ENCODE peak calls at places on chromosomes 2 and 18, in eight cellular contexts. One of them, this sample, is unnamed. For H3K4me1, the result is how much of the 10 kb centered on the place peaks cover.

GRCh38 chr2:39796130-39796529 is 17.1 kb upstream of the THUMPD2 start:
- DNase-seq in neural progenitor cell: no peak
- DNase-seq in HCT116: no peak
- DNase-seq in hepatocyte: no peak
- DNase-seq in PC-3: no peak
- DNase-seq in MM.1S: no peak
- DNase-seq in GM23338: no peak
- DNase-seq in GM23248: no peak
- DNase-seq in this sample: no peak

GRCh38 chr2:219220652-219221402 is 2.1 kb upstream of the ABCB6 start:
- DNase-seq in hepatocyte: no peak
- DNase-seq in GM23248: no peak
- DNase-seq in PC-3: no peak
- DNase-seq in GM23338: no peak
- DNase-seq in neural progenitor cell: no peak
- DNase-seq in MM.1S: no peak
- DNase-seq in HCT116: no peak
- DNase-seq in this sample: no peak

GRCh38 chr2:98909381-98910211 is 26.4 kb downstream of the CRACDL start:
- DNase-seq in MM.1S: no peak
- DNase-seq in GM23338: peak
- DNase-seq in HCT116: no peak
- DNase-seq in GM23248: peak
- DNase-seq in neural progenitor cell: peak
- DNase-seq in PC-3: peak
- DNase-seq in hepatocyte: peak
- DNase-seq in this sample: peak

GRCh38 chr18:67194886-67195285 is 321.6 kb downstream of the DSEL start:
- DNase-seq in neural progenitor cell: peak
- DNase-seq in PC-3: no peak
- DNase-seq in GM23248: no peak
- DNase-seq in MM.1S: no peak
- DNase-seq in GM23338: peak
- DNase-seq in hepatocyte: no peak
- DNase-seq in HCT116: no peak
- DNase-seq in this sample: no peak

GRCh38 chr2:981759-982158 is 31.1 kb downstream of the SNTG2 start:
- DNase-seq in neural progenitor cell: no peak
- DNase-seq in PC-3: no peak
- DNase-seq in GM23248: no peak
- DNase-seq in hepatocyte: no peak
- DNase-seq in GM23338: no peak
- DNase-seq in MM.1S: no peak
- DNase-seq in HCT116: no peak
- DNase-seq in this sample: no peak

GRCh38 chr2:110977388-110977787 is 143.3 kb upstream of the BCL2L11 start:
- DNase-seq in hepatocyte: no peak
- DNase-seq in GM23338: no peak
- DNase-seq in MM.1S: no peak
- DNase-seq in PC-3: no peak
- DNase-seq in GM23248: no peak
- DNase-seq in HCT116: no peak
- DNase-seq in neural progenitor cell: no peak
- DNase-seq in this sample: no peak

GRCh38 chr2:101200714-101201113 is 49.5 kb upstream of the TBC1D8 start:
- DNase-seq in hepatocyte: no peak
- DNase-seq in HCT116: peak
- DNase-seq in PC-3: peak
- DNase-seq in GM23338: no peak
- DNase-seq in GM23248: peak
- DNase-seq in MM.1S: no peak
- DNase-seq in neural progenitor cell: no peak
- DNase-seq in this sample: no peak

GRCh38 chr2:222248818-222249217 is 50.0 kb downstream of the PAX3 start:
- DNase-seq in GM23338: no peak
- DNase-seq in PC-3: no peak
- DNase-seq in neural progenitor cell: no peak
- DNase-seq in hepatocyte: no peak
- DNase-seq in GM23248: no peak
- DNase-seq in HCT116: no peak
- DNase-seq in MM.1S: no peak
- DNase-seq in this sample: no peak

GRCh38 chr2:174833737-174834136 is 69.5 kb upstream of the CHRNA1 start:
- DNase-seq in HCT116: no peak
- DNase-seq in GM23248: peak
- DNase-seq in hepatocyte: no peak
- DNase-seq in MM.1S: no peak
- DNase-seq in PC-3: no peak
- DNase-seq in GM23338: no peak
- DNase-seq in neural progenitor cell: no peak
- DNase-seq in this sample: no peak

GRCh38 chr2:101003278-101003775 is 1.2 kb downstream of the RPL31 start:
- DNase-seq in MM.1S: no peak
- DNase-seq in GM23338: no peak
- DNase-seq in neural progenitor cell: peak
- DNase-seq in HCT116: no peak
- DNase-seq in GM23248: no peak
- DNase-seq in PC-3: no peak
- DNase-seq in hepatocyte: no peak
- DNase-seq in this sample: peak

GRCh38 chr2:238955648-238956531 is 108.0 kb downstream of the TWIST2 start:
- DNase-seq in hepatocyte: no peak
- DNase-seq in HCT116: no peak
- DNase-seq in GM23338: no peak
- DNase-seq in MM.1S: no peak
- DNase-seq in PC-3: peak
- DNase-seq in neural progenitor cell: no peak
- DNase-seq in GM23248: peak
- DNase-seq in this sample: no peak

GRCh38 chr18:23547806-23548205 is 38.5 kb downstream of the NPC1 start:
- DNase-seq in PC-3: peak
- DNase-seq in GM23248: peak
- DNase-seq in neural progenitor cell: no peak
- DNase-seq in GM23338: no peak
- DNase-seq in hepatocyte: peak
- DNase-seq in MM.1S: no peak
- DNase-seq in HCT116: peak
- DNase-seq in this sample: no peak

GRCh38 chr2:70922591-70923234 is 13.0 kb upstream of the ATP6V1B1 start:
- DNase-seq in GM23248: no peak
- DNase-seq in MM.1S: no peak
- DNase-seq in HCT116: no peak
- DNase-seq in neural progenitor cell: no peak
- DNase-seq in hepatocyte: peak
- DNase-seq in PC-3: no peak
- DNase-seq in GM23338: peak
- DNase-seq in this sample: no peak

GRCh38 chr2:71603851-71604708 is 150.7 kb downstream of the DYSF start:
- DNase-seq in HCT116: no peak
- DNase-seq in GM23338: no peak
- DNase-seq in GM23248: no peak
- DNase-seq in PC-3: no peak
- DNase-seq in MM.1S: no peak
- DNase-seq in neural progenitor cell: no peak
- DNase-seq in hepatocyte: no peak
- DNase-seq in this sample: no peak

GRCh38 chr2:42964444-42965081 is 172.2 kb upstream of the HAAO start:
- DNase-seq in HCT116: no peak
- DNase-seq in hepatocyte: peak
- DNase-seq in neural progenitor cell: no peak
- DNase-seq in MM.1S: no peak
- DNase-seq in PC-3: peak
- DNase-seq in GM23338: no peak
- DNase-seq in GM23248: peak
- DNase-seq in this sample: no peak

GRCh38 chr18:11324510-11324909 is 175.1 kb upstream of the PIEZO2 start:
- DNase-seq in hepatocyte: no peak
- DNase-seq in GM23248: peak
- DNase-seq in GM23338: no peak
- DNase-seq in neural progenitor cell: no peak
- DNase-seq in HCT116: no peak
- DNase-seq in MM.1S: no peak
- DNase-seq in PC-3: no peak
- DNase-seq in this sample: no peak

GRCh38 chr2:220503446-220503845 is 876.0 kb downstream of the SLC4A3 start:
- DNase-seq in MM.1S: no peak
- DNase-seq in hepatocyte: no peak
- DNase-seq in HCT116: no peak
- DNase-seq in neural progenitor cell: no peak
- DNase-seq in PC-3: no peak
- DNase-seq in GM23338: no peak
- DNase-seq in GM23248: no peak
- DNase-seq in this sample: no peak

GRCh38 chr2:231409773-231410172 is 14.3 kb downstream of the B3GNT7 start:
- DNase-seq in GM23248: no peak
- DNase-seq in HCT116: no peak
- DNase-seq in hepatocyte: no peak
- DNase-seq in MM.1S: no peak
- DNase-seq in PC-3: no peak
- DNase-seq in neural progenitor cell: no peak
- DNase-seq in GM23338: no peak
- DNase-seq in this sample: no peak
- TF ChIP-seq EZH2phosphoT487 in GM23248: no peak
- TF ChIP-seq EZH2phosphoT487 in HCT116: no peak
- TF ChIP-seq EZH2phosphoT487 in hepatocyte: no peak
- TF ChIP-seq EZH2phosphoT487 in MM.1S: no peak
- TF ChIP-seq EZH2phosphoT487 in PC-3: no peak
- TF ChIP-seq EZH2phosphoT487 in neural progenitor cell: no peak
- TF ChIP-seq EZH2phosphoT487 in GM23338: no peak
- TF ChIP-seq EZH2phosphoT487 in this sample: no peak

GRCh38 chr18:35110554-35111058 is 69.4 kb downstream of the MAPRE2 start:
- DNase-seq in HCT116: no peak
- DNase-seq in hepatocyte: no peak
- DNase-seq in GM23248: no peak
- DNase-seq in PC-3: no peak
- DNase-seq in neural progenitor cell: no peak
- DNase-seq in GM23338: no peak
- DNase-seq in MM.1S: no peak
- DNase-seq in this sample: no peak

GRCh38 chr18:35110037-35110436 is 68.8 kb downstream of the MAPRE2 start:
- DNase-seq in PC-3: no peak
- DNase-seq in GM23338: no peak
- DNase-seq in GM23248: no peak
- DNase-seq in HCT116: no peak
- DNase-seq in MM.1S: no peak
- DNase-seq in hepatocyte: no peak
- DNase-seq in neural progenitor cell: no peak
- DNase-seq in this sample: no peak

GRCh38 chr18:35112696-35113095 is 71.5 kb downstream of the MAPRE2 start:
- DNase-seq in hepatocyte: no peak
- DNase-seq in PC-3: no peak
- DNase-seq in neural progenitor cell: no peak
- DNase-seq in GM23248: no peak
- DNase-seq in GM23338: no peak
- DNase-seq in MM.1S: no peak
- DNase-seq in HCT116: no peak
- DNase-seq in this sample: no peak

GRCh38 chr18:35114305-35114704 is 73.1 kb downstream of the MAPRE2 start:
- DNase-seq in MM.1S: no peak
- DNase-seq in hepatocyte: no peak
- DNase-seq in HCT116: no peak
- DNase-seq in PC-3: no peak
- DNase-seq in neural progenitor cell: no peak
- DNase-seq in GM23248: no peak
- DNase-seq in GM23338: no peak
- DNase-seq in this sample: no peak

DNA sequence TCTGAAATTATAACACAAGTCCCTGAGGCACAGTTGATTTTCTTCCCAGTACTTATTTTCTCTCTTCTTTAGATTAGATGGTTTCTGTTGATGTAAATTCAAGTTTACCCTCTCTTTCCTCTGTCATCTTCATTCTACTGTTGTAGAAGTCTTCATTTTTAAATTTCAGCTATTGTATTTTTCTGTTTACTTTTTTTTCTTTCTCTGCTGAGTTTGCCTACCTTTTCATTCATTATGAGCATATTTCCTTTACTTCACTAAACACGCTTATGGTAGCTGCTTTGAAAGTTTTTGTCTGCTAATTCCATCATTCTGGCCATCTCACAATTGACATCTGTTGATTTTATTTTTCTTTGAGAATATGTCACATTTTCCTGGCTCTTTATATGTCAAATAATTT is 69.9 kb downstream of the MAPRE2 start:
- DNase-seq in MM.1S: no peak
- DNase-seq in GM23338: no peak
- DNase-seq in PC-3: no peak
- DNase-seq in HCT116: no peak
- DNase-seq in GM23248: no peak
- DNase-seq in hepatocyte: no peak
- DNase-seq in neural progenitor cell: no peak
- DNase-seq in this sample: no peak
- H3K4me1 ChIP-seq in MM.1S: under half
- H3K4me1 ChIP-seq in GM23338: under half
- H3K4me1 ChIP-seq in PC-3: under half
- H3K4me1 ChIP-seq in HCT116: under half
- H3K4me1 ChIP-seq in GM23248: under half
- H3K4me1 ChIP-seq in hepatocyte: under half
- H3K4me1 ChIP-seq in neural progenitor cell: under half
- H3K4me1 ChIP-seq in this sample: under half

DNA sequence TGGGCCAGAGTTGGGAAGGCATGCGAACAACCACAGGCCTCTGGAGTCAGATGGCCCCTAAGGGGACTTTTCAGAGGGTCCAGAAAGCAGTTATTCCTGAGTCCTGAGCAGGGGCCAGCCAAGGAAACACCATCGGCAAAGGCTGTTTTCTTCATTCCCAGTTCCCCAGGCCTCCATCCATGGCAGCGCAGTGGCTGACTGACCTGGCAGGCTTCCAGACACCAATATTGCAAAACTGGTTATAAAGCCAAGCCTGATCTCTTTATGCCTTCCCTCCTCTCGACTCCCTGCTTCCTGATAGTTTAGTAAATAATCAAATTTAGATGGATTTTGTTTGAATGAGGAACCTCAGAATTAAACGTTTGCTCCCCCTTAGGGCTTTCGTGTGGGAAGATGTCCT is 133.4 kb upstream of the ITGA6 start:
- DNase-seq in MM.1S: no peak
- DNase-seq in GM23248: peak
- DNase-seq in neural progenitor cell: no peak
- DNase-seq in PC-3: peak
- DNase-seq in HCT116: no peak
- DNase-seq in GM23338: no peak
- DNase-seq in hepatocyte: peak
- DNase-seq in this sample: no peak
- TF ChIP-seq EZH2phosphoT487 in MM.1S: no peak
- TF ChIP-seq EZH2phosphoT487 in GM23248: no peak
- TF ChIP-seq EZH2phosphoT487 in neural progenitor cell: no peak
- TF ChIP-seq EZH2phosphoT487 in PC-3: no peak
- TF ChIP-seq EZH2phosphoT487 in HCT116: no peak
- TF ChIP-seq EZH2phosphoT487 in GM23338: no peak
- TF ChIP-seq EZH2phosphoT487 in hepatocyte: no peak
- TF ChIP-seq EZH2phosphoT487 in this sample: no peak

DNA sequence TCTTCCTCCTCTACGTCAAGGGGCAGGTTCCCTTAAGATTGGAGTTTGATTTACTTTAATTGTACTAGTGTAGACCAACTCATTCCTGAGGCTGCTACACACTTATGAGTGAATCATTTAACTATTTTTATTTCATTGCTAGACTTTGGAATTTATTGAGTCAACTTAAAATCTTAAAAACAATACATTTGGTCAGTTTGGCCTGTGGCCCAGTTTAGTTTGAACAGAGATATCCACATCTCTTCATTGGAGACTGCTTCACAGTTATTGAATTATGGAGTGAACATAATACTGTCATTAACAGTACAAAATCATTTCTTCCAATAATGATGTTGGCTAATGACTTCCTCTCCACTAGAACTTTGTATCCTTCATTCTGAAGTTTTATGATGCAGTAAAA is 34.5 kb upstream of the STPG4 start:
- DNase-seq in hepatocyte: no peak
- DNase-seq in PC-3: peak
- DNase-seq in GM23248: peak
- DNase-seq in neural progenitor cell: no peak
- DNase-seq in GM23338: no peak
- DNase-seq in HCT116: no peak
- DNase-seq in MM.1S: no peak
- DNase-seq in this sample: no peak
- H3K4me1 ChIP-seq in hepatocyte: half or more
- H3K4me1 ChIP-seq in PC-3: half or more
- H3K4me1 ChIP-seq in GM23248: half or more
- H3K4me1 ChIP-seq in neural progenitor cell: half or more
- H3K4me1 ChIP-seq in GM23338: under half
- H3K4me1 ChIP-seq in HCT116: under half
- H3K4me1 ChIP-seq in MM.1S: under half
- H3K4me1 ChIP-seq in this sample: under half

This sample was measured in OCI-LY7.